ENCODE peak calls at places on chromosomes 12 and 14, in eight cellular contexts. Z is stomach, W is breast epithelium, U is H1, R is HL-60, B is HCT116, K is Panc1, T is transverse colon. L is an unnamed sample.

GRCh38 chr12:27762757-27763156 is 17.3 kb upstream of the KLHL42 start:
- DNase-seq in U (no peak), T (no peak), Z (no peak), W (no peak), K (no peak), B (no peak), R (no peak), L (no peak)

GRCh38 chr12:96047151-96047620 is 11.8 kb upstream of the LTA4H start:
- DNase-seq in Z (no peak), R (no peak), B (no peak), W (no peak), T (no peak), U (no peak), K (no peak), L (no peak)

GRCh38 chr12:54991161-54991991 is 6.8 kb upstream of the TESPA1 start:
- DNase-seq in R (no peak), B (no peak), T (no peak), K (no peak), Z (no peak), U (no peak), W (no peak), L (no peak)

GRCh38 chr14:56386024-56386423 is 193.6 kb upstream of the TMEM260 start:
- DNase-seq in T (no peak), K (no peak), R (no peak), Z (no peak), U (no peak), B (no peak), W (no peak), L (no peak)

GRCh38 chr12:116490481-116490880 is 68.7 kb upstream of the MAP1LC3B2 start:
- DNase-seq in B (no peak), K (no peak), T (no peak), Z (no peak), R (no peak), W (no peak), U (no peak), L (no peak)

GRCh38 chr14:73752297-73752992 is 38.3 kb upstream of the PNMA1 start:
- DNase-seq in U (no peak), Z (peak), T (peak), B (no peak), K (no peak), W (peak), R (no peak), L (peak)

GRCh38 chr12:39798977-39799376 is 179.4 kb upstream of the ABCD2 start:
- DNase-seq in B (no peak), T (no peak), R (no peak), Z (no peak), W (no peak), K (no peak), U (no peak), L (no peak)

GRCh38 chr12:18502422-18502821 is 235.4 kb downstream of the PLCZ1 start:
- DNase-seq in K (no peak), T (no peak), Z (no peak), U (no peak), B (no peak), W (no peak), R (no peak), L (no peak)

GRCh38 chr12:2624543-2625266 is 170.1 kb upstream of the FKBP4 start:
- DNase-seq in Z (no peak), K (no peak), R (no peak), B (peak), U (peak), T (no peak), W (peak), L (no peak)

GRCh38 chr12:6165418-6165817 is 34.8 kb upstream of the CD9 start:
- DNase-seq in R (no peak), T (no peak), Z (no peak), W (no peak), U (no peak), K (no peak), B (no peak), L (no peak)

GRCh38 chr14:23063601-23064000 is 6.3 kb upstream of the CDH24 start:
- DNase-seq in U (no peak), B (no peak), W (no peak), Z (no peak), K (no peak), R (no peak), T (no peak), L (no peak)

GRCh38 chr12:107223816-107224215 is 130.5 kb upstream of the CRY1 start:
- DNase-seq in K (no peak), R (no peak), B (no peak), U (no peak), W (no peak), T (no peak), Z (no peak), L (no peak)

GRCh38 chr12:89376844-89377243 is 24.5 kb upstream of the DUSP6 start:
- DNase-seq in K (no peak), B (no peak), R (no peak), Z (no peak), T (no peak), U (no peak), W (no peak), L (no peak)

GRCh38 chr12:116427200-116427932 is 131.8 kb upstream of the MAP1LC3B2 start:
- DNase-seq in T (no peak), Z (no peak), K (no peak), U (peak), B (peak), W (no peak), R (no peak), L (no peak)

GRCh38 chr14:92475451-92476187 is 38.0 kb upstream of the RIN3 start:
- DNase-seq in K (no peak), U (no peak), W (peak), Z (no peak), T (peak), B (no peak), R (peak), L (peak)

GRCh38 chr12:124403273-124403672 is 108.4 kb downstream of the RFLNA start:
- DNase-seq in U (no peak), K (no peak), Z (no peak), R (no peak), W (no peak), B (no peak), T (no peak), L (no peak)

GRCh38 chr14:30799933-30800332 is 74.4 kb upstream of the COCH start:
- DNase-seq in B (no peak), K (no peak), Z (no peak), W (no peak), R (no peak), U (no peak), T (no peak), L (no peak)

GRCh38 chr14:76827696-76828301 is 1.6 kb downstream of the LRRC74A start:
- DNase-seq in K (no peak), B (no peak), R (no peak), Z (no peak), T (no peak), U (no peak), W (no peak), L (no peak)

GRCh38 chr14:104874571-104875411 is 9.7 kb downstream of the CEP170B start:
- DNase-seq in W (no peak), R (no peak), Z (no peak), B (no peak), T (no peak), U (no peak), K (no peak), L (no peak)

GRCh38 chr14:47539065-47539464 is 136.3 kb downstream of the MDGA2 start:
- DNase-seq in R (no peak), W (no peak), U (peak), B (no peak), K (no peak), Z (no peak), T (no peak), L (no peak)

GRCh38 chr14:81137316-81137715 is 83.4 kb downstream of the GTF2A1 start:
- DNase-seq in W (no peak), T (no peak), K (no peak), R (no peak), Z (no peak), U (no peak), B (no peak), L (no peak)

GRCh38 chr12:121711925-121712461 is 559 bp upstream of the TMEM120B start:
- DNase-seq in T (peak), R (no peak), B (no peak), W (no peak), K (no peak), U (no peak), Z (peak), L (peak)

GRCh38 chr12:116606397-116606796 is 47.2 kb downstream of the MAP1LC3B2 start:
- DNase-seq in U (no peak), W (no peak), R (no peak), Z (no peak), B (no peak), K (no peak), T (no peak), L (no peak)

GRCh38 chr12:6461401-6462233 is 8.9 kb downstream of the VAMP1 start:
- DNase-seq in B (no peak), R (peak), U (no peak), Z (peak), T (peak), W (peak), K (no peak), L (peak)

GRCh38 chr14:61616524-61617185 is 78.7 kb upstream of the HIF1A start:
- DNase-seq in R (no peak), W (no peak), U (no peak), K (no peak), Z (no peak), T (no peak), B (no peak), L (no peak)

GRCh38 chr12:47881041-47881440 is 23.8 kb downstream of the VDR start:
- DNase-seq in K (no peak), R (no peak), U (no peak), Z (no peak), B (no peak), W (no peak), T (no peak), L (no peak)

GRCh38 chr14:68695326-68695768 is 97.5 kb downstream of the ZFP36L1 start:
- DNase-seq in Z (no peak), K (peak), B (peak), U (no peak), R (no peak), T (no peak), W (peak), L (no peak)

GRCh38 chr14:106831322-106831720 is 1304.9 kb downstream of the TMEM121 start:
- DNase-seq in Z (no peak), B (no peak), K (peak), T (peak), R (no peak), W (no peak), U (no peak), L (peak)

GRCh38 chr12:59268295-59268809 is 327.5 kb upstream of the SLC16A7 start:
- DNase-seq in U (no peak), W (no peak), B (no peak), T (no peak), K (no peak), Z (no peak), R (no peak), L (no peak)

GRCh38 chr14:36996133-36996856 is 176.1 kb downstream of the SLC25A21 start:
- DNase-seq in Z (no peak), R (no peak), K (no peak), W (no peak), B (no peak), T (no peak), U (no peak), L (no peak)

GRCh38 chr14:74950795-74951442 is 4.5 kb downstream of the PGF start:
- DNase-seq in R (no peak), W (no peak), B (no peak), K (no peak), Z (peak), T (peak), U (no peak), L (peak)

GRCh38 chr14:34000396-34000795 is 49.5 kb upstream of the EGLN3 start:
- DNase-seq in T (no peak), Z (no peak), R (no peak), W (no peak), B (no peak), U (no peak), K (no peak), L (no peak)

GRCh38 chr12:96420255-96420930 is 20.2 kb upstream of the CDK17 start:
- DNase-seq in B (no peak), K (no peak), T (no peak), Z (no peak), U (no peak), R (no peak), W (no peak), L (no peak)

GRCh38 chr12:58420496-58420895 is 479.1 kb downstream of the ATP23 start:
- DNase-seq in W (no peak), Z (no peak), U (no peak), B (no peak), K (no peak), R (no peak), T (no peak), L (no peak)

GRCh38 chr14:24144451-24144850 is 2.0 kb downstream of the PSME2 start:
- DNase-seq in U (no peak), R (no peak), Z (no peak), T (no peak), B (no peak), W (no peak), K (no peak), L (no peak)

DNA sequence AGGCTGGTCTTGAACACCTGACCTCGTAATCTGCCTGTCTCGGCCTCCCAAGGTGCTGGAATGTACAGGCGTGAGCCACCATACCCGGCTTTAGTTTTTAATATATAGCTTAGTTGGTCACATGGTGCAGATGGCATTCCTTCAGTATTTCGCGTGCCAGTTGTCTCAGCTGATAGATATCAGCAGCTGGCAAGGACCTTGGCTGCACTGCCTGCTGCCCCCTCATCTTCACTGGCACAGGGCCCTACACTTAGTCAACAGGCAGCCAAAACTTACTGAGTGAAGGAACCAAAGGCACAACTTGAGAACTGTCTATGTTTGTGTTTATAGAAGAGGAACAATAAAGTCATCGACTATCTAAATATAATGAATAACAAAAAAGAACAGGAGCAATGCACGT is 31.0 kb downstream of the EID3 start:
- DNase-seq in T (no peak), Z (no peak), R (no peak), W (no peak), U (no peak), K (no peak), B (no peak), L (no peak)
- TF ChIP-seq POLR2AphosphoS5 in T (no peak), Z (no peak), R (no peak), W (no peak), U (no peak), K (no peak), B (no peak), L (no peak)

GRCh38 chr12:15555466-15555865 is 233.2 kb downstream of the PTPRO start:
- DNase-seq in K (no peak), T (no peak), Z (no peak), R (no peak), B (no peak), U (no peak), W (no peak), L (no peak)
- TF ChIP-seq CTCF in K (no peak), T (no peak), Z (no peak), R (no peak), B (no peak), U (no peak), W (no peak), L (no peak)

DNA sequence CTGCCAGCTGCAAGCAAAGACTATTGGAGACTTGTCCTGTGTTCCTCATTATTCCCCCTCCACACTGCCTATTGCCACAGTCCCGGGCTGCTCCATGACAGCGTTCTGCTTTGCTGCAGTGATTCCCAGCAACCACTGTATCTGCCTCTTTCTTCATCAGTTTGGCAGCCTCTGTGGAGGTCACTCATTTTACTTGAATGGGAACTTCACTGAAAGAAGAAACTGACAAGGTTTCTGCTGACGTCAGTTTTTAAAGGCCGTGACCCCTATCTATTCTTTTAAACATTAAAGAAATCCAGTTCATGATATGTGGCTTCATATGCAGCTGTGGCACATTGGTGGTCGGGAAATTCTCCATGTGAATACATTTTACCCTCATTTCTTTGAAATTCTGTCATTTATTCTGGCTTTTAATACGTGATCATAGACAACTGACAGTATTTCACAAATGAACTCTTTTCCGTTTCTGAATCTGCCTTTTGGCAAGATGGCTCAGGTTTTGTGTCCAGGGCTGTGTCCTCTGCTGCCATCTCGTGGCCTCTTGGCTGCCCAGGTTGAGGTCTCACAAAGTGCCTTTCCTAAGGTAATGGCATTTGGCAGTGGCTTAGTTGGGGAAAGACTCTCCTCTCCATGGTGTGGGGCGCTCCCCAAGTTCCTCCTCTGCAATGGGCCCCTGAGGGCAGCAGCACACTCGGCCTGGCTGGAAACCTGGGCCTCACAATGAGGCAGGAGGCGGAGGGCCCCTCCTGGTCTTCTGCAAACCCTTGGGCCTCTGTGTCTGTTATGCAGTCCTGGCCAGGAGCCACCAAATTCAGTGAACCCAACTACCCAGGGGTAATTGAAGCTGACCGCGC is 5.9 kb downstream of the TMEM253 start:
- DNase-seq in T (peak), B (peak), Z (peak), W (peak), R (peak), U (peak), K (peak), L (peak)
- TF ChIP-seq POLR2AphosphoS5 in T (no peak), B (peak), Z (no peak), W (peak), R (no peak), U (no peak), K (no peak), L (peak)

DNA sequence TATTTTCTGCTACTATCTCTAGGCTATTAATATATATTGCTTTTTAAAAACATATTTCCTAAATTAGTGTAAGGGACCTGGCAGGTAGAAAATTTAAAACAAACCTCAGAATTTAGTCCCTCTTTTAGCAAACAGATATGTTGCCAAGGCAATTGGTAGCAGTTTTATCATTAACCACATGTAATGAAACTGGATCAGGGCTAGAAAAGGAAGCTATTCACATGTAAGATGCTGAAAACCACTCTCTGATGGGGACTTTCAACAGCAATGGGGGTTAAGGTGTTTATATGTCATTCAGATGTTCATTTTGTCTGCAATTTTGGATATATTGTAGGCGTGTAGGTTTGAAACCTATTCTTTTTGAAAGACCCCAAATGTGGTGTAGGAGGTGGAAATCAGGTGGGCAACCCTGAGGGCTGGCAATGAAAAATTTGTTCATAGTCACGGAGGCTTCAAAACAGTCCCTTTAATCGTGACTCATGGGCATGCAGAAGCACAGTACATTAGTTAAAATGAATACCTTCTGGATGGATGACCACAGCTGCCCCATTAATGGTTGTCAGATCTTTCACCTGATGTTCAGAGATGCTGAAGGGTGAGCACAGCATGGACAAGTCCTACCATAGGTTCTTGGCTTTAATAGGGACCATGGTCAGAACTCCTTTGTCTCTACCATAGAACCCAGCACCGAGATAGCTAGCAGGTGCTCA is 5.9 kb upstream of the PKP2 start:
- DNase-seq in Z (no peak), U (no peak), T (no peak), W (no peak), B (no peak), R (no peak), K (no peak), L (no peak)
- TF ChIP-seq CTCF in Z (no peak), U (no peak), T (no peak), W (no peak), B (no peak), R (no peak), K (no peak), L (no peak)

GRCh38 chr14:40796168-40796567 is 810.5 kb upstream of the LRFN5 start:
- DNase-seq in T (no peak), R (no peak), U (no peak), K (no peak), Z (no peak), W (no peak), B (no peak), L (no peak)
- TF ChIP-seq POLR2AphosphoS5 in T (no peak), R (no peak), U (no peak), K (no peak), Z (no peak), W (no peak), B (no peak), L (no peak)

GRCh38 chr12:49548822-49549648 is 10.2 kb downstream of the KCNH3 start:
- DNase-seq in B (no peak), K (no peak), U (no peak), W (peak), T (peak), R (no peak), Z (peak), L (no peak)
- TF ChIP-seq CTCF in B (no peak), K (no peak), U (no peak), W (no peak), T (no peak), R (no peak), Z (peak), L (no peak)

L was measured in spleen.